ENCODE peak calls at places on chromosomes 5 and 9, in four cellular contexts. Y is sigmoid colon, T is A549, I is mesenchymal stem cell. G is an unnamed sample.
A peak's percentile ranks its signal among the peaks of the same experiment; 100 is the strongest.

GRCh38 chr5:10756539-10756938 is 4.5 kb downstream of the DAP start:
- DNase-seq in Y (no peak), T (no peak), I (no peak), G (no peak)

GRCh38 chr9:1966725-1967366 is 48.3 kb upstream of the SMARCA2 start:
- DNase-seq in Y (no peak), T (no peak), I (no peak), G (no peak)

GRCh38 chr9:4297795-4298254 is 2.0 kb downstream of the GLIS3 start:
- DNase-seq in Y (peak; percentile 88), T (peak; percentile 86), I (peak; percentile 84), G (peak; percentile 38)

GRCh38 chr9:118630931-118631595 is 738.2 kb downstream of the BRINP1 start:
- DNase-seq in Y (no peak), T (no peak), I (no peak), G (no peak)

GRCh38 chr5:1808466-1808865 is 7.3 kb downstream of the NDUFS6 start:
- DNase-seq in Y (no peak), T (no peak), I (no peak), G (no peak)

GRCh38 chr5:120124961-120125360 is 339.1 kb upstream of the PRR16 start:
- DNase-seq in Y (no peak), T (no peak), I (peak; percentile 26), G (no peak)

GRCh38 chr5:131019601-131020315 is 145.3 kb downstream of the HINT1 start:
- DNase-seq in Y (no peak), T (peak; percentile 33), I (no peak), G (no peak)

GRCh38 chr9:9998491-9999287 is 614.1 kb downstream of the PTPRD start:
- DNase-seq in Y (no peak), T (peak; percentile 9), I (peak; percentile 47), G (no peak)

GRCh38 chr9:128523199-128523925 is 18.8 kb downstream of the GLE1 start:
- DNase-seq in Y (peak; percentile 83), T (no peak), I (peak; percentile 29), G (no peak)

GRCh38 chr5:167167191-167167590 is 1124.3 kb upstream of the WWC1 start:
- DNase-seq in Y (no peak), T (no peak), I (no peak), G (no peak)

GRCh38 chr9:105425817-105426433 is 21.9 kb upstream of the FSD1L start:
- DNase-seq in Y (no peak), T (peak; percentile 21), I (no peak), G (no peak)

GRCh38 chr5:98060148-98060547 is 713.3 kb upstream of the RGMB start:
- DNase-seq in Y (no peak), T (no peak), I (no peak), G (no peak)

GRCh38 chr5:142474426-142474825 is 149.6 kb upstream of the SPRY4 start:
- DNase-seq in Y (no peak), T (no peak), I (peak; percentile 37), G (no peak)

GRCh38 chr5:10859393-10860195 is 98.6 kb upstream of the DAP start:
- DNase-seq in Y (no peak), T (no peak), I (no peak), G (no peak)

GRCh38 chr5:94021246-94021645 is 279.8 kb upstream of the POU5F2 start:
- DNase-seq in Y (no peak), T (peak; percentile 91), I (peak; percentile 61), G (no peak)

GRCh38 chr5:111826064-111826463 is 69.1 kb upstream of the NREP start:
- DNase-seq in Y (no peak), T (no peak), I (no peak), G (no peak)

GRCh38 chr5:78648359-78649219 is at the start of gene LHFPL2:
- DNase-seq in Y (peak; percentile 88), T (peak; percentile 67), I (peak; percentile 78), G (peak; percentile 5)

GRCh38 chr5:7548576-7548975 is 152.6 kb downstream of the ADCY2 start:
- DNase-seq in Y (no peak), T (no peak), I (no peak), G (no peak)

GRCh38 chr9:120486347-120486746 is 93.6 kb downstream of the CDK5RAP2 start:
- DNase-seq in Y (no peak), T (no peak), I (no peak), G (no peak)
- H3K27ac ChIP-seq in Y (no peak overlapping the region), T (peak overlapping the region; percentile 14), I (no peak overlapping the region), G (no peak overlapping the region)

GRCh38 chr5:132264546-132265335 is 7.2 kb downstream of the PDLIM4 start:
- DNase-seq in Y (no peak), T (no peak), I (no peak), G (no peak)
- H3K4me1 ChIP-seq in Y (no peaks in the 10 kb centered on the region), T (peaks cover 57% of the 10 kb centered on the region), I (peaks cover 74% of the 10 kb centered on the region), G (no peaks in the 10 kb centered on the region)

GRCh38 chr5:176629853-176630680 is at the start of the genes EIF4E1B and SNCB:
- DNase-seq in Y (no peak), T (peak; percentile 37), I (peak; percentile 58), G (no peak)
- H3K27ac ChIP-seq in Y (no peak within 1 kb of the TSS), T (no peak within 1 kb of the TSS), I (no peak within 1 kb of the TSS), G (no peak within 1 kb of the TSS)

DNA sequence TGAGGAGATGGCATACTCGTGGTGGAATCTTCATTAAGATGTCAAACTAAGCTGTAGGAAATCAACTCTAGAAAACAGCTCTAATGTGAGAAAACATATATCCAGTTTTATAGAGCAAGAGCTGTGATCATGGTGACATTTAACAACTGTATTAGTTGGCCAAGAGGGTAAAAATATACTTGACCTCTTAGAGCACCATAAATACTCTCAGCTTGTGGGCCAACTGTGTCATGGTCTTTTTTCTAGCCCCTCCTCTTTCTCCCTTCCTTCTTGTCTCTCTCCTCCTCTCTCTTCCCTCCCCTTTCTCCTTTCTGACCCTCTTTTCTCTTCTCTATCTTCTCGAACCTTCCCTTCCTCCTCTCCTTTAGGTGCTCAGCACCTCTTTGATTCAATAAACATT is 54.7 kb downstream of the TMC1 start:
- DNase-seq in Y (no peak), T (no peak), I (no peak), G (no peak)
- H3K4me1 ChIP-seq in Y (no peaks in the 10 kb centered on the region), T (peaks cover 47% of the 10 kb centered on the region), I (peaks cover 4% of the 10 kb centered on the region), G (no peaks in the 10 kb centered on the region)

GRCh38 chr5:14809369-14810144 is 62.0 kb downstream of the ANKH start:
- DNase-seq in Y (peak; percentile 73), T (peak; percentile 17), I (peak; percentile 94), G (peak; percentile 74)
- H3K27ac ChIP-seq in Y (peak overlapping the region; percentile 39), T (no peak overlapping the region), I (peak overlapping the region; percentile 88), G (peak overlapping the region; percentile 52)

GRCh38 chr9:130039504-130040147 is 3.4 kb downstream of the FNBP1 start:
- DNase-seq in Y (no peak), T (peak; percentile 51), I (no peak), G (no peak)
- H3K4me1 ChIP-seq in Y (no peaks in the 10 kb centered on the region), T (peaks cover 21% of the 10 kb centered on the region), I (peaks cover 14% of the 10 kb centered on the region), G (peaks cover 60% of the 10 kb centered on the region)

GRCh38 chr5:124036786-124037185 is 524.8 kb downstream of the CSNK1G3 start:
- DNase-seq in Y (no peak), T (no peak), I (no peak), G (no peak)
- H3K27ac ChIP-seq in Y (no peak overlapping the region), T (no peak overlapping the region), I (no peak overlapping the region), G (no peak overlapping the region)

GRCh38 chr5:140244525-140245025 is 58.3 kb downstream of the PFDN1 start:
- DNase-seq in Y (peak; percentile 96), T (peak; percentile 87), I (peak; percentile 91), G (peak; percentile 72)

GRCh38 chr5:140243855-140244254 is 59.0 kb downstream of the PFDN1 start:
- DNase-seq in Y (peak; percentile 70), T (no peak), I (no peak), G (no peak)

GRCh38 chr5:140245926-140246325 is 57.0 kb downstream of the PFDN1 start:
- DNase-seq in Y (no peak), T (no peak), I (no peak), G (no peak)

GRCh38 chr5:140245354-140245753 is 57.5 kb downstream of the PFDN1 start:
- DNase-seq in Y (peak; percentile 73), T (no peak), I (peak; percentile 52), G (no peak)

DNA sequence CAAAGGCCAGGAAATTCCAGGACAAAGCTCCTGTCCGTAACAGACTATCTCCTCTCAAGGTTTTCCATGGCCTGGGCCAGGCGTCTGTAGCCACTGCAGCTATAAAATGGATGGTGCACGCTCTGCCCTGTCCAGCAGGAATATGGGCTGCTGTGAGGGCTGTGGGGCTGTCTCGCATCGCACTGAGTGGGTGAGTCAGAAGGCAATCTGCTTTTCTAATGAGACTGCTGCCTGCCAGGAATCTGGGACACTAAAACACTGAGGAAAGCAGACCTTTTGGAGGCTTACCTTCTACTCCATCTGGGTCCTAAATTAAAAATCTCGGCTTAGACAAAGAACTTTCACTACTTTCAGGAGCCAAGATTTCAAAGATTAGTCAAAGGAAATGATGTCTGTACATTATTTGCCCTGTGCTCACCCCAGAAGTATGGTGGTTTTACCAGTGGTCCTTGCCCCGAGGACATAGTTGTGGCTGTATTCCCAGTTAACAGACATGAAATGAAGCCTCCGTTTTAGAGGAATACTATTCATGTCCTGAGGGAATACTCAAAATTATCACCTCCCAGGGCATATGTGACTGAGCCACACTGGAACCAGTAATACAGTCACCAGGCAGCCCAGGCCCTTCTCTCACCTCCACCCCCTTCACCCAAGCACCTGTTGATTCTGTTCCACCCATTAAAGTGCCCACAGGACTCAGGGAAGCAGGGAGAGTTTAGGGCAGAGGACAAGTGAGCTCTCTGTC is 56.4 kb downstream of the PFDN1 start:
- DNase-seq in Y (peak; percentile 89), T (no peak), I (peak; percentile 94), G (no peak)
- H3K4me1 ChIP-seq in Y (no peaks in the 10 kb centered on the region), T (peaks cover 20% of the 10 kb centered on the region), I (peaks cover 28% of the 10 kb centered on the region), G (peaks cover 36% of the 10 kb centered on the region)